ENCODE peak calls at places on chromosome 22, in nine cellular contexts. One of them, this sample, is unnamed. For H3K9me3, the result is how much of the 10 kb centered on the place peaks cover.

GRCh38 chr22:17665884-17666283 is 27.3 kb downstream of the BCL2L13 start:
- DNase-seq in DND-41: no peak
- DNase-seq in SK-N-SH: no peak
- DNase-seq in uterus: no peak
- DNase-seq in tibial nerve: no peak
- DNase-seq in naive thymus-derived CD4-positive, alpha-beta T cell: no peak
- DNase-seq in stomach: no peak
- DNase-seq in esophagus squamous epithelium: no peak
- DNase-seq in OCI-LY7: no peak
- DNase-seq in this sample: no peak

GRCh38 chr22:32801436-32802290 is at the start of gene TIMP3:
- DNase-seq in naive thymus-derived CD4-positive, alpha-beta T cell: no peak
- DNase-seq in OCI-LY7: no peak
- DNase-seq in SK-N-SH: peak
- DNase-seq in tibial nerve: peak
- DNase-seq in esophagus squamous epithelium: no peak
- DNase-seq in stomach: peak
- DNase-seq in uterus: peak
- DNase-seq in DND-41: no peak
- DNase-seq in this sample: peak

GRCh38 chr22:40347300-40347699 is 1.0 kb downstream of the ADSL start:
- DNase-seq in tibial nerve: no peak
- DNase-seq in esophagus squamous epithelium: no peak
- DNase-seq in uterus: no peak
- DNase-seq in SK-N-SH: no peak
- DNase-seq in naive thymus-derived CD4-positive, alpha-beta T cell: no peak
- DNase-seq in DND-41: no peak
- DNase-seq in stomach: no peak
- DNase-seq in OCI-LY7: no peak
- DNase-seq in this sample: no peak

GRCh38 chr22:31650391-31650790 is 11.6 kb downstream of the PISD start:
- DNase-seq in uterus: peak
- DNase-seq in DND-41: no peak
- DNase-seq in stomach: no peak
- DNase-seq in OCI-LY7: no peak
- DNase-seq in tibial nerve: no peak
- DNase-seq in SK-N-SH: no peak
- DNase-seq in naive thymus-derived CD4-positive, alpha-beta T cell: no peak
- DNase-seq in esophagus squamous epithelium: no peak
- DNase-seq in this sample: no peak

GRCh38 chr22:50673231-50674126 is 856 bp downstream of the SHANK3 start:
- DNase-seq in SK-N-SH: peak
- DNase-seq in OCI-LY7: no peak
- DNase-seq in stomach: no peak
- DNase-seq in uterus: no peak
- DNase-seq in tibial nerve: no peak
- DNase-seq in naive thymus-derived CD4-positive, alpha-beta T cell: no peak
- DNase-seq in esophagus squamous epithelium: no peak
- DNase-seq in DND-41: no peak
- DNase-seq in this sample: peak

GRCh38 chr22:38696606-38697005 is 4.1 kb downstream of the JOSD1 start:
- DNase-seq in OCI-LY7: no peak
- DNase-seq in stomach: no peak
- DNase-seq in uterus: no peak
- DNase-seq in esophagus squamous epithelium: no peak
- DNase-seq in tibial nerve: no peak
- DNase-seq in naive thymus-derived CD4-positive, alpha-beta T cell: no peak
- DNase-seq in SK-N-SH: no peak
- DNase-seq in DND-41: no peak
- DNase-seq in this sample: no peak

GRCh38 chr22:38569181-38569971 is 607 bp downstream of the DMC1 start:
- DNase-seq in uterus: no peak
- DNase-seq in OCI-LY7: peak
- DNase-seq in naive thymus-derived CD4-positive, alpha-beta T cell: no peak
- DNase-seq in tibial nerve: no peak
- DNase-seq in stomach: no peak
- DNase-seq in SK-N-SH: peak
- DNase-seq in esophagus squamous epithelium: no peak
- DNase-seq in DND-41: no peak
- DNase-seq in this sample: no peak

GRCh38 chr22:32385681-32386080 is 26.4 kb downstream of the RTCB start:
- DNase-seq in DND-41: no peak
- DNase-seq in naive thymus-derived CD4-positive, alpha-beta T cell: no peak
- DNase-seq in tibial nerve: no peak
- DNase-seq in esophagus squamous epithelium: no peak
- DNase-seq in uterus: no peak
- DNase-seq in stomach: no peak
- DNase-seq in OCI-LY7: no peak
- DNase-seq in SK-N-SH: no peak
- DNase-seq in this sample: no peak

GRCh38 chr22:28891156-28891733 is 7.9 kb downstream of the ZNRF3 start:
- DNase-seq in stomach: no peak
- DNase-seq in naive thymus-derived CD4-positive, alpha-beta T cell: no peak
- DNase-seq in SK-N-SH: peak
- DNase-seq in uterus: no peak
- DNase-seq in DND-41: no peak
- DNase-seq in OCI-LY7: no peak
- DNase-seq in tibial nerve: no peak
- DNase-seq in esophagus squamous epithelium: no peak
- DNase-seq in this sample: no peak
- H3K27ac ChIP-seq in stomach: no peak
- H3K27ac ChIP-seq in naive thymus-derived CD4-positive, alpha-beta T cell: no peak
- H3K27ac ChIP-seq in SK-N-SH: no peak
- H3K27ac ChIP-seq in uterus: no peak
- H3K27ac ChIP-seq in DND-41: no peak
- H3K27ac ChIP-seq in OCI-LY7: no peak
- H3K27ac ChIP-seq in tibial nerve: no peak
- H3K27ac ChIP-seq in esophagus squamous epithelium: no peak
- H3K27ac ChIP-seq in this sample: no peak

GRCh38 chr22:41752011-41752975 is 48.2 kb upstream of the CCDC134 start:
- DNase-seq in naive thymus-derived CD4-positive, alpha-beta T cell: no peak
- DNase-seq in uterus: no peak
- DNase-seq in stomach: no peak
- DNase-seq in esophagus squamous epithelium: no peak
- DNase-seq in OCI-LY7: peak
- DNase-seq in tibial nerve: no peak
- DNase-seq in SK-N-SH: no peak
- DNase-seq in DND-41: no peak
- DNase-seq in this sample: no peak

GRCh38 chr22:41745968-41746367 is 46.7 kb downstream of the MEI1 start:
- DNase-seq in stomach: no peak
- DNase-seq in OCI-LY7: peak
- DNase-seq in uterus: no peak
- DNase-seq in DND-41: no peak
- DNase-seq in esophagus squamous epithelium: no peak
- DNase-seq in naive thymus-derived CD4-positive, alpha-beta T cell: no peak
- DNase-seq in tibial nerve: no peak
- DNase-seq in SK-N-SH: no peak
- DNase-seq in this sample: no peak

GRCh38 chr22:41742918-41743317 is 43.6 kb downstream of the MEI1 start:
- DNase-seq in stomach: no peak
- DNase-seq in tibial nerve: no peak
- DNase-seq in uterus: no peak
- DNase-seq in SK-N-SH: no peak
- DNase-seq in OCI-LY7: no peak
- DNase-seq in naive thymus-derived CD4-positive, alpha-beta T cell: no peak
- DNase-seq in esophagus squamous epithelium: no peak
- DNase-seq in DND-41: no peak
- DNase-seq in this sample: no peak

DNA sequence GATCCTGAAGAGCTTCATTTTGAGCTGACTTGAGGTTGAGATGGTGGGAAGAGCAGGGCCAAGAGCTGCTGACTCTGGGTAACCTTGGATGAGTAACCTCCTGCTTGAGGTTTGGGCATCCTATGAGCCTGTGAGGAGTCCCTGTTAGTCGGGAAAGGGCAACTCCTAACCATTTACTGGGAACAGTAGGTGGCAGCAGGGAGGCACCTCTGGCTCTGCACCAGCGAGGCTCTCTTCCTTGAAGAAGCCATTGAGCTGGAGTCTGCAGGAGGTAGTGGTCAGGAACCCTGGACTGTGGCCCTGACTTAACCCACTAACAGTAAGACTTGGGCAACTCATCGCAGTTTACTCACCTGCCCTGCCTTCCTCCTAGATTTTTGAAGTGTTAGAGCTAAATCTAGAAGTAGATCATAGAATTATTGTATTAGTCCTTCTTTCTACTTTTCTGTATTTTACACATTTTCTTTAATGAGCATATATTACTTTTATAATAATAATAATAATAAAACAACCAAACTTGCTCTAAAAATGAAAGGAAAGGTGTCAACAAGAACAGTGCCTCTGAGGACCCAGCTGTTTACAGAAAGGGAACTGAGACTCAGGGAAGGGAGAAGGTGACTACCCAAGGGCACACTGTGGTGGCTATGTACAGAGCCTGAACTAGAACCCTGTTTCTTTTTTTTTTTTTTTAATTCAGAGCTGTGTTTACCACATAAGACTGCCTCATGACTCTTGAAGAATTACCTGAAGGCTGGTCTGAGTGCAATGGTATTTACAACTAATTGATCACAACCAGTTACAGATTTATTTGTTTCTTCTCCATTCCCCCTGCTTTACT is 47.5 kb downstream of the MEI1 start:
- DNase-seq in stomach: peak
- DNase-seq in SK-N-SH: peak
- DNase-seq in naive thymus-derived CD4-positive, alpha-beta T cell: peak
- DNase-seq in esophagus squamous epithelium: no peak
- DNase-seq in tibial nerve: peak
- DNase-seq in uterus: peak
- DNase-seq in OCI-LY7: peak
- DNase-seq in DND-41: peak
- DNase-seq in this sample: peak
- H3K9me3 ChIP-seq in stomach: under half
- H3K9me3 ChIP-seq in SK-N-SH: under half
- H3K9me3 ChIP-seq in naive thymus-derived CD4-positive, alpha-beta T cell: under half
- H3K9me3 ChIP-seq in esophagus squamous epithelium: under half
- H3K9me3 ChIP-seq in tibial nerve: under half
- H3K9me3 ChIP-seq in uterus: under half
- H3K9me3 ChIP-seq in OCI-LY7: under half
- H3K9me3 ChIP-seq in DND-41: under half
- H3K9me3 ChIP-seq in this sample: under half

GRCh38 chr22:24973867-24974266 is 21.4 kb downstream of the KIAA1671 start:
- DNase-seq in tibial nerve: no peak
- DNase-seq in SK-N-SH: no peak
- DNase-seq in esophagus squamous epithelium: no peak
- DNase-seq in stomach: peak
- DNase-seq in OCI-LY7: no peak
- DNase-seq in naive thymus-derived CD4-positive, alpha-beta T cell: no peak
- DNase-seq in DND-41: no peak
- DNase-seq in uterus: no peak
- DNase-seq in this sample: no peak

GRCh38 chr22:24977370-24978230 is 25.1 kb downstream of the KIAA1671 start:
- DNase-seq in SK-N-SH: no peak
- DNase-seq in tibial nerve: peak
- DNase-seq in esophagus squamous epithelium: no peak
- DNase-seq in naive thymus-derived CD4-positive, alpha-beta T cell: no peak
- DNase-seq in DND-41: no peak
- DNase-seq in OCI-LY7: no peak
- DNase-seq in uterus: peak
- DNase-seq in stomach: no peak
- DNase-seq in this sample: no peak

GRCh38 chr22:24975813-24976341 is 23.4 kb downstream of the KIAA1671 start:
- DNase-seq in tibial nerve: peak
- DNase-seq in SK-N-SH: no peak
- DNase-seq in OCI-LY7: no peak
- DNase-seq in esophagus squamous epithelium: no peak
- DNase-seq in DND-41: no peak
- DNase-seq in naive thymus-derived CD4-positive, alpha-beta T cell: no peak
- DNase-seq in stomach: no peak
- DNase-seq in uterus: peak
- DNase-seq in this sample: peak

GRCh38 chr22:24976442-24977218 is 24.1 kb downstream of the KIAA1671 start:
- DNase-seq in SK-N-SH: no peak
- DNase-seq in uterus: no peak
- DNase-seq in esophagus squamous epithelium: no peak
- DNase-seq in tibial nerve: no peak
- DNase-seq in naive thymus-derived CD4-positive, alpha-beta T cell: no peak
- DNase-seq in stomach: no peak
- DNase-seq in DND-41: no peak
- DNase-seq in OCI-LY7: no peak
- DNase-seq in this sample: no peak

GRCh38 chr22:24975125-24975640 is 22.7 kb downstream of the KIAA1671 start:
- DNase-seq in SK-N-SH: no peak
- DNase-seq in esophagus squamous epithelium: no peak
- DNase-seq in OCI-LY7: no peak
- DNase-seq in naive thymus-derived CD4-positive, alpha-beta T cell: no peak
- DNase-seq in tibial nerve: no peak
- DNase-seq in DND-41: no peak
- DNase-seq in stomach: no peak
- DNase-seq in uterus: no peak
- DNase-seq in this sample: no peak
- H3K27ac ChIP-seq in SK-N-SH: peak
- H3K27ac ChIP-seq in esophagus squamous epithelium: peak
- H3K27ac ChIP-seq in OCI-LY7: no peak
- H3K27ac ChIP-seq in naive thymus-derived CD4-positive, alpha-beta T cell: no peak
- H3K27ac ChIP-seq in tibial nerve: no peak
- H3K27ac ChIP-seq in DND-41: no peak
- H3K27ac ChIP-seq in stomach: peak
- H3K27ac ChIP-seq in uterus: no peak
- H3K27ac ChIP-seq in this sample: peak

GRCh38 chr22:22977479-22978200 is 90.0 kb downstream of the IGLL5 start:
- DNase-seq in naive thymus-derived CD4-positive, alpha-beta T cell: no peak
- DNase-seq in SK-N-SH: no peak
- DNase-seq in tibial nerve: no peak
- DNase-seq in stomach: no peak
- DNase-seq in DND-41: no peak
- DNase-seq in OCI-LY7: no peak
- DNase-seq in uterus: no peak
- DNase-seq in esophagus squamous epithelium: no peak
- DNase-seq in this sample: no peak

GRCh38 chr22:22981670-22982571 is 88.4 kb upstream of the GNAZ start:
- DNase-seq in SK-N-SH: no peak
- DNase-seq in DND-41: no peak
- DNase-seq in OCI-LY7: peak
- DNase-seq in tibial nerve: no peak
- DNase-seq in esophagus squamous epithelium: no peak
- DNase-seq in naive thymus-derived CD4-positive, alpha-beta T cell: no peak
- DNase-seq in uterus: no peak
- DNase-seq in stomach: no peak
- DNase-seq in this sample: no peak

GRCh38 chr22:22978637-22979036 is 91.0 kb downstream of the IGLL5 start:
- DNase-seq in esophagus squamous epithelium: no peak
- DNase-seq in OCI-LY7: no peak
- DNase-seq in SK-N-SH: no peak
- DNase-seq in tibial nerve: no peak
- DNase-seq in uterus: no peak
- DNase-seq in DND-41: no peak
- DNase-seq in naive thymus-derived CD4-positive, alpha-beta T cell: no peak
- DNase-seq in stomach: no peak
- DNase-seq in this sample: no peak

GRCh38 chr22:22979121-22979724 is 91.1 kb upstream of the GNAZ start:
- DNase-seq in uterus: no peak
- DNase-seq in OCI-LY7: no peak
- DNase-seq in naive thymus-derived CD4-positive, alpha-beta T cell: no peak
- DNase-seq in SK-N-SH: no peak
- DNase-seq in tibial nerve: no peak
- DNase-seq in esophagus squamous epithelium: no peak
- DNase-seq in DND-41: no peak
- DNase-seq in stomach: no peak
- DNase-seq in this sample: no peak

DNA sequence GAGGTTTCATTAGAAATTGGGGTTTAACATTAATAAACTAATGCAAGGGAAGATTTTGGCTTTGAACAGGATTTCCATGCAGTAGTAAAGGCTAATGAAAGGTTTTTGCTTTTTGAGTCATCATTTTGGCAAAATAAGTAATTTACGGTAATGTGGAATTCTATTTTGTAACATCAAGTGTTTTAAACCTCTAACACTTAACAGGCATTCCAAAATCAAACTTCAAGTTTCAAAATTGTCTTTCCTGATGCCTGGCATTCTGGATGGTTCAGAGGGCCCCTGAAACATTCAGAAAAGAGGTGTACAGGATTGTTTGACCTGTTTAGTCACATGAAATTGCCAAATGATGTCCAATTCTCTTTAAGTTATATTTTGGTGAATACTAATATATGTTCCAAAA is 90.4 kb upstream of the GNAZ start:
- DNase-seq in stomach: no peak
- DNase-seq in esophagus squamous epithelium: no peak
- DNase-seq in naive thymus-derived CD4-positive, alpha-beta T cell: no peak
- DNase-seq in tibial nerve: no peak
- DNase-seq in SK-N-SH: no peak
- DNase-seq in uterus: no peak
- DNase-seq in DND-41: no peak
- DNase-seq in OCI-LY7: no peak
- DNase-seq in this sample: no peak
- H3K9me3 ChIP-seq in stomach: under half
- H3K9me3 ChIP-seq in esophagus squamous epithelium: under half
- H3K9me3 ChIP-seq in naive thymus-derived CD4-positive, alpha-beta T cell: under half
- H3K9me3 ChIP-seq in tibial nerve: under half
- H3K9me3 ChIP-seq in SK-N-SH: under half
- H3K9me3 ChIP-seq in uterus: under half
- H3K9me3 ChIP-seq in DND-41: under half
- H3K9me3 ChIP-seq in OCI-LY7: under half
- H3K9me3 ChIP-seq in this sample: under half